ENCODE peak calls at places on chromosome 20, in five cellular contexts. B is A549, C is H1, I is pancreas, D is fibroblast of lung. J is an unnamed sample.

GRCh38 chr20:63639093-63639860 is 12.4 kb upstream of the GMEB2 start:
- DNase-seq in I (no peak), D (no peak), C (no peak), B (no peak), J (no peak)

GRCh38 chr20:1122388-1123315 is 4.2 kb downstream of the PSMF1 start:
- DNase-seq in D (peak; percentile 31), C (no peak), B (peak; percentile 57), I (peak; percentile 62), J (no peak)

GRCh38 chr20:47578543-47578942 is 76.9 kb downstream of the NCOA3 start:
- DNase-seq in C (no peak), B (no peak), D (no peak), I (no peak), J (peak; percentile 16)

GRCh38 chr20:43973231-43973630 is 58.6 kb downstream of the TOX2 start:
- DNase-seq in I (no peak), D (no peak), C (no peak), B (no peak), J (no peak)

GRCh38 chr20:871436-871835 is 37.9 kb downstream of the FAM110A start:
- DNase-seq in I (no peak), B (no peak), D (no peak), C (no peak), J (no peak)

GRCh38 chr20:47133809-47134456 is 222.6 kb downstream of the ZMYND8 start:
- DNase-seq in D (peak; percentile 73), C (no peak), B (peak; percentile 59), I (no peak), J (peak; percentile 73)

GRCh38 chr20:2703716-2704475 is 11.3 kb downstream of the EBF4 start:
- DNase-seq in I (no peak), C (no peak), B (no peak), D (no peak), J (no peak)

GRCh38 chr20:41446471-41446870 is 79.9 kb upstream of the EMILIN3 start:
- DNase-seq in D (no peak), C (no peak), I (no peak), B (no peak), J (no peak)

GRCh38 chr20:2114990-2115681 is 13.5 kb downstream of the STK35 start:
- DNase-seq in I (no peak), B (no peak), D (peak; percentile 11), C (no peak), J (no peak)

GRCh38 chr20:52049001-52049731 is 142.4 kb downstream of the ZFP64 start:
- DNase-seq in I (no peak), D (peak; percentile 52), C (peak; percentile 65), B (no peak), J (peak; percentile 65)

GRCh38 chr20:41080866-41081265 is 52.2 kb downstream of the TOP1 start:
- DNase-seq in I (no peak), D (peak; percentile 67), B (no peak), C (no peak), J (no peak)

GRCh38 chr20:46937140-46937523 is 42.5 kb downstream of the EYA2 start:
- DNase-seq in I (no peak), C (no peak), B (no peak), D (no peak), J (no peak)

GRCh38 chr20:17967595-17968365 is 814 bp downstream of the SNX5 start:
- DNase-seq in D (peak; percentile 61), B (no peak), C (no peak), I (no peak), J (no peak)

GRCh38 chr20:49558826-49559225 is 9.1 kb downstream of the PTGIS start:
- DNase-seq in I (no peak), C (no peak), B (no peak), D (no peak), J (no peak)

GRCh38 chr20:35263609-35264223 is 14.2 kb downstream of the MMP24OS start:
- DNase-seq in C (no peak), B (peak; percentile 89), D (no peak), I (peak; percentile 41), J (peak; percentile 85)

GRCh38 chr20:58531657-58532056 is 16.5 kb upstream of the APCDD1L start:
- DNase-seq in C (no peak), B (no peak), I (no peak), D (no peak), J (no peak)
- H3K9me3 ChIP-seq in C (peaks cover 20% of the 10 kb centered on the region), B (peaks cover 52% of the 10 kb centered on the region), I (no peaks in the 10 kb centered on the region), D (no peaks in the 10 kb centered on the region), J (no peaks in the 10 kb centered on the region)

GRCh38 chr20:62571667-62572344 is 70.5 kb upstream of the SLCO4A1 start:
- DNase-seq in C (no peak), B (peak; percentile 46), I (no peak), D (no peak), J (no peak)
- H3K4me1 ChIP-seq in C (no peaks in the 10 kb centered on the region), B (no peaks in the 10 kb centered on the region), I (no peaks in the 10 kb centered on the region), D (no peaks in the 10 kb centered on the region), J (no peaks in the 10 kb centered on the region)

DNA sequence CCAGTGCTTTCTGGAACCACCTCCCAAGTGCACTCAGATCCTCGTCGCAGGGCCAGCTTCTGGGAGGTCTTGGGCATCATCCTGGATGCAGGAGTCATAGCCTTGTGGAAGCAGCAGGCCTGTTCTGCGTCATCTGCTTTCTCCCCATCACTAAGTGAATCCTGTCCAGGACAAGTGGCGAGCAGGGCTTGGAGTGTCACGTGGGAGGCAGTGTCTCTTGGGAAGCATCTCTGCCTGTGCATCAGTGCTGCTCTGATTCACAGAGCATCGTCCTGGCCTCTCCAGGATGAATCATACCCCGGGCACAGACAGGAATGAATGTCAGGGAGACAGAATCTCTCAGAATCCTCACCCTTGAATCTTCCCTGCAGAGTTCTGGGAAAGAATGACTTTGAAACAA is 32.8 kb downstream of the SYNDIG1 start:
- DNase-seq in I (no peak), B (peak; percentile 52), D (peak; percentile 84), C (peak; percentile 17), J (peak; percentile 21)
- H3K27ac ChIP-seq in I (no peak overlapping the region), B (peak overlapping the region; percentile 61), D (peak overlapping the region; percentile 56), C (no peak overlapping the region), J (no peak overlapping the region)

GRCh38 chr20:5636841-5637240 is 113.4 kb upstream of the SHLD1 start:
- DNase-seq in B (no peak), D (no peak), C (no peak), I (no peak), J (no peak)
- H3K9me3 ChIP-seq in B (peaks cover 14% of the 10 kb centered on the region), D (no peaks in the 10 kb centered on the region), C (peaks cover 8% of the 10 kb centered on the region), I (no peaks in the 10 kb centered on the region), J (no peaks in the 10 kb centered on the region)

DNA sequence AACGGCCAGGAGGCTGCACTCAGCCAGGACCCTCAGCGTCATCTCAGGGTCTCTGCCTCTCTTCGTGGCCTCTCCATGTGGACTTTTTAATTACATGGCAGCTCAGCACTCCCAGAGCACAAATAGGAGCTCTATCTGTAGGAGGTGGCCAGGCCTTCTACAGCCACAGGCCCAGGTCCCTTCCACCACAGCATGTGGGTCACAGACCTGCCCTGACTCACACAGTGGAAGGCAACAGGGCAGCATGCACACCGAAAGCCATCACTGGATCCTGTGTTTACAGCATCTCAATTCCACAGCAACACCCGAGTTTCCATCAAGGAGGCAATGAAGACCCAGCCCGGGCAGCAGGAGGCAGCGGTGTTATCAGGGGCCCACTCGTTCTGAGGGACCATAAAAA is 65.8 kb upstream of the CD93 start:
- DNase-seq in B (no peak), I (no peak), C (peak; percentile 26), D (no peak), J (no peak)
- H3K4me1 ChIP-seq in B (peaks cover 40% of the 10 kb centered on the region), I (no peaks in the 10 kb centered on the region), C (peaks cover 2% of the 10 kb centered on the region), D (peaks cover 51% of the 10 kb centered on the region), J (peaks cover 30% of the 10 kb centered on the region)

DNA sequence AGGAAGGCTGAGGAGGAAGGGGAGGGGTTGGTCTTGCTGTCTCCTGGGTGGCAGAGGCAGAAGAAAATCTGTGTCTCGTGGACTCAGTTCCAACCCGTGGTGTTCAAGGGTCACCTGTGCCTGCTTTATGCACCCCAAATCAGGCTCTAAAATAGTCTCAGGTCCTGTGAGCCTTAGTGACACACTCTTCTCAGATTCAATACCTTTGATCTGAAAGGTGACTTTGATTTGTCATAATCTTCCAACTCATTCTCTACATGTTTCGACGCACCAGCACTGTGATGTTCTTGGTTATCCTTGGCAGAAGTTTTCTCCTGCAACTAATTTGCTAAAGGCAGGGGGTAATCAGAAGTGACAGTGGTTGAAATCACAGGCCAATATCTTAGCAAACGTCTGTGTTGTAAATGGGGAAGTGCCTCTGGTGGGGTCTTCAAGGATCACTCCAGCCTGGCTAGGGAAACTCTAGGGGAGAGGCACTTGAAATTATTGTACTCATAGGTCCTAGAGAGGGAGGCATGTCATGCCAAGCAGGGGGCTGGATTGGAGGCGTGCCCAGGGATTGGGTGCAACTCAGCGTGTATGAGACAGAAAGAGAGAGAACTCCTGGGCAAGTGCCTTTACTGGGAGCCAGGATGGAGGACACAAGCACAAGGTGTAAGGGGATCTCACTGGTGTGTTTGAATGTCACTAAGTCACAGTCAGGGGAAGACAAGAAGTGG is 19.0 kb upstream of the PRND start:
- DNase-seq in B (no peak), I (no peak), D (no peak), C (no peak), J (peak; percentile 77)
- H3K27ac ChIP-seq in B (no peak overlapping the region), I (no peak overlapping the region), D (no peak overlapping the region), C (no peak overlapping the region), J (no peak overlapping the region)

DNA sequence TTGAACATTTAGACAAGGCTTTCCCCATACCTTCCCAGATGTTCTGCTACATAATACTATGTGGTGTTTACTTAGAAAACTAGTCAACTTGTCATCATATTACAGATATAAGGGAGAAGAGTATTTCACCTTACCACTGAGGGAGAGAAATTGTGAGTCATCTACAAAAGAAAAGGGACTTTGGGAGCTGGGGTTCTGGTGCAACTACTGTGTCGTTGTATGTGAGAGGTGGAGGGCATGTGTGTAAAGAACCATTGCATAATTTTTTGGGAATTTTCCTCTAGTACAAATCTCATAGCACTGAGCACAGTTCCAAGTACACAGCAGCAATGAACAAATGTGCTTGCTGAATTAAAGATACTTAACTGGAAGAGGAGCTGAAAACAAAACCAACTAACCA is 665.6 kb downstream of the DHX35 start:
- DNase-seq in B (no peak), D (no peak), I (no peak), C (no peak), J (no peak)
- H3K9me3 ChIP-seq in B (no peaks in the 10 kb centered on the region), D (no peaks in the 10 kb centered on the region), I (no peaks in the 10 kb centered on the region), C (no peaks in the 10 kb centered on the region), J (no peaks in the 10 kb centered on the region)